ENCODE peak calls at places on chromosome 17, in seven cellular contexts. One of them, this sample, is unnamed.

GRCh38 chr17:43714338-43715149 is 44.0 kb downstream of the SOST start:
- DNase-seq in AG09309: no peak
- DNase-seq in cardiac fibroblast: no peak
- DNase-seq in mesothelial cell of epicardium: no peak
- DNase-seq in RWPE1: peak; percentile 25
- DNase-seq in tibial nerve: no peak
- DNase-seq in WERI-Rb-1: no peak
- DNase-seq in this sample: no peak

GRCh38 chr17:15351487-15351840 is 10.1 kb upstream of the TEKT3 start:
- DNase-seq in AG09309: no peak
- DNase-seq in cardiac fibroblast: no peak
- DNase-seq in mesothelial cell of epicardium: no peak
- DNase-seq in RWPE1: no peak
- DNase-seq in tibial nerve: no peak
- DNase-seq in WERI-Rb-1: no peak
- DNase-seq in this sample: no peak

GRCh38 chr17:45942284-45942683 is 47.9 kb downstream of the MAPT start:
- DNase-seq in AG09309: no peak
- DNase-seq in cardiac fibroblast: peak; percentile 26
- DNase-seq in mesothelial cell of epicardium: no peak
- DNase-seq in RWPE1: no peak
- DNase-seq in tibial nerve: no peak
- DNase-seq in WERI-Rb-1: peak; percentile 60
- DNase-seq in this sample: no peak

GRCh38 chr17:10875411-10875810 is 37.5 kb upstream of the PIRT start:
- DNase-seq in AG09309: no peak
- DNase-seq in cardiac fibroblast: peak; percentile 2
- DNase-seq in mesothelial cell of epicardium: peak; percentile 32
- DNase-seq in RWPE1: peak; percentile 7
- DNase-seq in tibial nerve: no peak
- DNase-seq in WERI-Rb-1: no peak
- DNase-seq in this sample: no peak

GRCh38 chr17:28643979-28644781 is 778 bp downstream of the BLTP2 start:
- DNase-seq in AG09309: no peak
- DNase-seq in cardiac fibroblast: peak; percentile 69
- DNase-seq in mesothelial cell of epicardium: no peak
- DNase-seq in RWPE1: peak; percentile 57
- DNase-seq in tibial nerve: no peak
- DNase-seq in WERI-Rb-1: peak; percentile 49
- DNase-seq in this sample: no peak

GRCh38 chr17:50268632-50269287 is 5.5 kb upstream of the TMEM92 start:
- DNase-seq in AG09309: no peak
- DNase-seq in cardiac fibroblast: peak; percentile 58
- DNase-seq in mesothelial cell of epicardium: no peak
- DNase-seq in RWPE1: no peak
- DNase-seq in tibial nerve: no peak
- DNase-seq in WERI-Rb-1: no peak
- DNase-seq in this sample: no peak

GRCh38 chr17:51006601-51007000 is 114.1 kb downstream of the SPAG9 start:
- DNase-seq in AG09309: no peak
- DNase-seq in cardiac fibroblast: peak; percentile 46
- DNase-seq in mesothelial cell of epicardium: no peak
- DNase-seq in RWPE1: no peak
- DNase-seq in tibial nerve: no peak
- DNase-seq in WERI-Rb-1: no peak
- DNase-seq in this sample: no peak

GRCh38 chr17:40038882-40039513 is 15.2 kb downstream of the MED24 start:
- DNase-seq in AG09309: peak; percentile 50
- DNase-seq in cardiac fibroblast: peak; percentile 90
- DNase-seq in mesothelial cell of epicardium: no peak
- DNase-seq in RWPE1: no peak
- DNase-seq in tibial nerve: peak; percentile 61
- DNase-seq in WERI-Rb-1: peak; percentile 49
- DNase-seq in this sample: no peak

GRCh38 chr17:62090021-62090824 is 25.1 kb upstream of the MED13 start:
- DNase-seq in AG09309: no peak
- DNase-seq in cardiac fibroblast: no peak
- DNase-seq in mesothelial cell of epicardium: no peak
- DNase-seq in RWPE1: no peak
- DNase-seq in tibial nerve: no peak
- DNase-seq in WERI-Rb-1: no peak
- DNase-seq in this sample: no peak

GRCh38 chr17:3030096-3030495 is 33.3 kb downstream of the OR1D5 start:
- DNase-seq in AG09309: no peak
- DNase-seq in cardiac fibroblast: peak; percentile 92
- DNase-seq in mesothelial cell of epicardium: no peak
- DNase-seq in RWPE1: peak; percentile 68
- DNase-seq in tibial nerve: no peak
- DNase-seq in WERI-Rb-1: no peak
- DNase-seq in this sample: no peak

GRCh38 chr17:52410781-52411180 is 252.3 kb upstream of the CA10 start:
- DNase-seq in AG09309: no peak
- DNase-seq in cardiac fibroblast: no peak
- DNase-seq in mesothelial cell of epicardium: no peak
- DNase-seq in RWPE1: no peak
- DNase-seq in tibial nerve: no peak
- DNase-seq in WERI-Rb-1: no peak
- DNase-seq in this sample: no peak

GRCh38 chr17:82435103-82435502 is 15.4 kb downstream of the CYBC1 start:
- DNase-seq in AG09309: no peak
- DNase-seq in cardiac fibroblast: no peak
- DNase-seq in mesothelial cell of epicardium: no peak
- DNase-seq in RWPE1: no peak
- DNase-seq in tibial nerve: no peak
- DNase-seq in WERI-Rb-1: no peak
- DNase-seq in this sample: no peak

GRCh38 chr17:29720471-29720990 is 97.8 kb upstream of the CORO6 start:
- DNase-seq in AG09309: no peak
- DNase-seq in cardiac fibroblast: no peak
- DNase-seq in mesothelial cell of epicardium: no peak
- DNase-seq in RWPE1: no peak
- DNase-seq in tibial nerve: no peak
- DNase-seq in WERI-Rb-1: no peak
- DNase-seq in this sample: no peak

GRCh38 chr17:8120520-8121443 is 2.5 kb upstream of the ALOXE3 start:
- DNase-seq in AG09309: no peak
- DNase-seq in cardiac fibroblast: peak; percentile 75
- DNase-seq in mesothelial cell of epicardium: no peak
- DNase-seq in RWPE1: peak; percentile 83
- DNase-seq in tibial nerve: no peak
- DNase-seq in WERI-Rb-1: peak; percentile 85
- DNase-seq in this sample: no peak

GRCh38 chr17:75009139-75009724 is 3.2 kb upstream of the MRPL58 start:
- DNase-seq in AG09309: no peak
- DNase-seq in cardiac fibroblast: no peak
- DNase-seq in mesothelial cell of epicardium: no peak
- DNase-seq in RWPE1: no peak
- DNase-seq in tibial nerve: no peak
- DNase-seq in WERI-Rb-1: no peak
- DNase-seq in this sample: no peak

GRCh38 chr17:45248132-45248936 is 13.6 kb downstream of the SPATA32 start:
- DNase-seq in AG09309: no peak
- DNase-seq in cardiac fibroblast: no peak
- DNase-seq in mesothelial cell of epicardium: peak; percentile 46
- DNase-seq in RWPE1: peak; percentile 84
- DNase-seq in tibial nerve: no peak
- DNase-seq in WERI-Rb-1: peak; percentile 75
- DNase-seq in this sample: no peak

GRCh38 chr17:48597775-48598631 is 4.4 kb upstream of the HOXB5 start:
- DNase-seq in AG09309: no peak
- DNase-seq in cardiac fibroblast: no peak
- DNase-seq in mesothelial cell of epicardium: no peak
- DNase-seq in RWPE1: no peak
- DNase-seq in tibial nerve: no peak
- DNase-seq in WERI-Rb-1: no peak
- DNase-seq in this sample: no peak

GRCh38 chr17:36611345-36612072 is 10.1 kb downstream of the MRM1 start:
- DNase-seq in AG09309: peak; percentile 62
- DNase-seq in cardiac fibroblast: peak; percentile 82
- DNase-seq in mesothelial cell of epicardium: no peak
- DNase-seq in RWPE1: peak; percentile 70
- DNase-seq in tibial nerve: no peak
- DNase-seq in WERI-Rb-1: no peak
- DNase-seq in this sample: no peak

GRCh38 chr17:19020016-19020415 is 15.5 kb upstream of the FAM83G start:
- DNase-seq in AG09309: no peak
- DNase-seq in cardiac fibroblast: no peak
- DNase-seq in mesothelial cell of epicardium: peak; percentile 5
- DNase-seq in RWPE1: no peak
- DNase-seq in tibial nerve: no peak
- DNase-seq in WERI-Rb-1: no peak
- DNase-seq in this sample: no peak

GRCh38 chr17:72392056-72393010 is 271.5 kb downstream of the SOX9 start:
- DNase-seq in AG09309: peak; percentile 73
- DNase-seq in cardiac fibroblast: peak; percentile 75
- DNase-seq in mesothelial cell of epicardium: no peak
- DNase-seq in RWPE1: no peak
- DNase-seq in tibial nerve: no peak
- DNase-seq in WERI-Rb-1: no peak
- DNase-seq in this sample: no peak

GRCh38 chr17:30483159-30483558 is 6.0 kb downstream of the GOSR1 start:
- DNase-seq in AG09309: no peak
- DNase-seq in cardiac fibroblast: no peak
- DNase-seq in mesothelial cell of epicardium: no peak
- DNase-seq in RWPE1: no peak
- DNase-seq in tibial nerve: no peak
- DNase-seq in WERI-Rb-1: no peak
- DNase-seq in this sample: no peak

GRCh38 chr17:69320908-69321238 is 6.1 kb downstream of the ABCA5 start:
- DNase-seq in AG09309: no peak
- DNase-seq in cardiac fibroblast: no peak
- DNase-seq in mesothelial cell of epicardium: no peak
- DNase-seq in RWPE1: no peak
- DNase-seq in tibial nerve: no peak
- DNase-seq in WERI-Rb-1: no peak
- DNase-seq in this sample: no peak

GRCh38 chr17:1896243-1897163 is 66.7 kb downstream of the RPA1 start:
- DNase-seq in AG09309: no peak
- DNase-seq in cardiac fibroblast: no peak
- DNase-seq in mesothelial cell of epicardium: no peak
- DNase-seq in RWPE1: no peak
- DNase-seq in tibial nerve: no peak
- DNase-seq in WERI-Rb-1: no peak
- DNase-seq in this sample: no peak

GRCh38 chr17:17950806-17951205 is 21.4 kb downstream of the TOM1L2 start:
- DNase-seq in AG09309: no peak
- DNase-seq in cardiac fibroblast: no peak
- DNase-seq in mesothelial cell of epicardium: no peak
- DNase-seq in RWPE1: no peak
- DNase-seq in tibial nerve: no peak
- DNase-seq in WERI-Rb-1: no peak
- DNase-seq in this sample: no peak
- TF ChIP-seq CTCF in AG09309: no peak
- TF ChIP-seq CTCF in cardiac fibroblast: peak; percentile 8
- TF ChIP-seq CTCF in mesothelial cell of epicardium: no peak
- TF ChIP-seq CTCF in RWPE1: no peak
- TF ChIP-seq CTCF in tibial nerve: no peak
- TF ChIP-seq CTCF in WERI-Rb-1: peak; percentile 55
- TF ChIP-seq CTCF in this sample: peak; percentile 45

GRCh38 chr17:57255776-57256681 is at the start of gene MSI2:
- DNase-seq in AG09309: peak; percentile 13
- DNase-seq in cardiac fibroblast: peak; percentile 92
- DNase-seq in mesothelial cell of epicardium: peak; percentile 85
- DNase-seq in RWPE1: peak; percentile 86
- DNase-seq in tibial nerve: peak; percentile 89
- DNase-seq in WERI-Rb-1: peak; percentile 84
- DNase-seq in this sample: peak; percentile 89
- TF ChIP-seq CTCF in AG09309: no peak
- TF ChIP-seq CTCF in cardiac fibroblast: no peak
- TF ChIP-seq CTCF in mesothelial cell of epicardium: no peak
- TF ChIP-seq CTCF in RWPE1: no peak
- TF ChIP-seq CTCF in tibial nerve: no peak
- TF ChIP-seq CTCF in WERI-Rb-1: no peak
- TF ChIP-seq CTCF in this sample: peak; percentile 27

DNA sequence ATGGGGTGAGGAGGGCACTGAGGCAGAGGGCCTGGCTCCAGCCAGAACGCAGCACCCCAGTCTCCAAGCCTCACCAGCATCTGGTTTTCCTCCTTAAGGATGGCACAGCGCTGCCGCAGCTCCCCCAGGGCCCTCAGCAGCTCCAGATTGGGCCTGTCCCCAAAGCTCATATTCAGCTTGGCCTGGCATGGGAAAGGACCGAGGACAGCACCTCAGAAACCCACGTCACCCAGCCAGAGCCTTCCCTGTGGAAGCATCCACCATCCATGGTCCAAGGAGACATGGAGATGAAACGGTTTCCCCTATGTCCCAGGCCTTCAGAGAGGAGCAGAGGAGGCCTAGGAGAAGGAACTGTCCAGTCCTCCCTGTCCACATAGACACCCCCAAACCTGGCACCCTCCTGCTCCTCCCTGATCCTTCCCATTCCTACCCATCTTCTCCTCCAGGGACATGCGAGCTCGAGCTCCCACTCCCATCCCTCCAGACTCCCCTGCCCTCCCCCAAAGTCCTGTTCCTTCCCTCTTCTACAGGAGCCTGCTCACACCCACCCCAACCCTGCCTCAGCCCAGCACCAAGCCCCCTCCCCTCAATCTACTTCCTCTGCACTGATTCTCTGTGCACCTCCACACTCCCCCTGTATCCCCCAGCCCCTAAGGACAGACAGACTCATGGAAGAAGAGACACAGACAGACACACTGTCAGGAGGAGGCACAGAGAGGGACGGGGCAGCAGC is 1.8 kb downstream of the TSPOAP1 start:
- DNase-seq in AG09309: no peak
- DNase-seq in cardiac fibroblast: no peak
- DNase-seq in mesothelial cell of epicardium: no peak
- DNase-seq in RWPE1: no peak
- DNase-seq in tibial nerve: no peak
- DNase-seq in WERI-Rb-1: no peak
- DNase-seq in this sample: no peak
- TF ChIP-seq CTCF in AG09309: no peak
- TF ChIP-seq CTCF in cardiac fibroblast: no peak
- TF ChIP-seq CTCF in mesothelial cell of epicardium: no peak
- TF ChIP-seq CTCF in RWPE1: no peak
- TF ChIP-seq CTCF in tibial nerve: no peak
- TF ChIP-seq CTCF in WERI-Rb-1: no peak
- TF ChIP-seq CTCF in this sample: no peak

DNA sequence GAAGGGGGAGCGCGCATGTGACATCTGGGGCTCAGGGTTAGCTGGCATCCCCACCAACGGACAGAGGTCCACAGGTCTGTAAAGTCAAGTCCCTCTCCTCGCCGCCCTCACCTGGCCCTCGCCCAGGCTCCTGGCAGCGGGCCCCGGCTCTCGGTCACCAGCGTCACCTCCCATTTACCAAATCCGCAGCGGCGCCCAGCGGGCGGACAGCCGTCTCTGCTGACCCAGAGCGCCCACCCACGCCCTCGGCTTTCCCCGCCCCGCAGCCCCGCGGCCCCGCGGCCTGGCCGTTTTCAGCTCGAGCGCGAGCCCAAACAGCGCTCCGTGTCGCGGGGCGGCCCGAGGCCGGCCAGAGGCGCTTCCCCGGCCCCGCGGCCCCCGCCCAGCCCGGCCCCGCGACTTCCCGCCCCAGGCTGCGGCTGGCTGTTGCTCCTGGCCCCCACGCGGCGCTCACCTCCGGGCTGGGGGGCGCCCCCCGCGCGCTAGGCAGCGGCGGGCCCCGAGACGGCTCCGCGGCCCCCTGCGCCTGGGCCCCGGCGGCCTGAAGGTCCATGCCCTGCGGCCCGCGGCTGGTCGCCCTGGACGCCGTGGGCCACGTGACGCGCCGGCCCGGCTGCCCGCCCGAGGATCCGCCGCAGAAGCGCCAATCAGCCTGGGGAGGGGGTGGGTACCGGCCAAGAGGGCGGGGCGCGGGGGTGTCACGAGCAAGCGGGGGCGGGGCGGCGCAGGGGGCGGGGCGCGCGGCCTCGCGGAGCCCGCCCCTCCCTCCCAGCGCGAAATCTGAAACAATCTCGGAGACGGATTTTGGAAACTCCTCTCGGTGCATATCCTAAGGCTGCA is at the start of gene COPRS:
- DNase-seq in AG09309: peak; percentile 35
- DNase-seq in cardiac fibroblast: peak; percentile 93
- DNase-seq in mesothelial cell of epicardium: peak; percentile 75
- DNase-seq in RWPE1: peak; percentile 93
- DNase-seq in tibial nerve: peak; percentile 81
- DNase-seq in WERI-Rb-1: peak; percentile 91
- DNase-seq in this sample: peak; percentile 90
- TF ChIP-seq CTCF in AG09309: no peak
- TF ChIP-seq CTCF in cardiac fibroblast: no peak
- TF ChIP-seq CTCF in mesothelial cell of epicardium: no peak
- TF ChIP-seq CTCF in RWPE1: no peak
- TF ChIP-seq CTCF in tibial nerve: no peak
- TF ChIP-seq CTCF in WERI-Rb-1: no peak
- TF ChIP-seq CTCF in this sample: no peak

This sample was measured in type B pancreatic cell.